ENCODE peak calls at places on chromosomes 12 and 14, in four cellular contexts. E, L, X and W are unnamed samples.

GRCh38 chr14:77524536-77524935 is 25.9 kb upstream of the ISM2 start:
- DNase-seq in L (no peak), E (no peak), X (no peak), W (no peak)

GRCh38 chr12:92933606-92934005 is 4.5 kb upstream of the EEA1 start:
- DNase-seq in L (no peak), E (no peak), X (no peak), W (no peak)

GRCh38 chr14:59377991-59378720 is 87.0 kb downstream of the GPR135 start:
- DNase-seq in L (no peak), E (peak), X (no peak), W (no peak)

GRCh38 chr12:121534495-121535148 is 46.2 kb downstream of the KDM2B start:
- DNase-seq in L (no peak), X (no peak), E (no peak), W (peak)

GRCh38 chr12:123083661-123084571 is 67.0 kb downstream of the PITPNM2 start:
- DNase-seq in X (no peak), E (no peak), L (no peak), W (no peak)

GRCh38 chr14:28709571-28710305 is 56.8 kb upstream of the FOXG1 start:
- DNase-seq in X (no peak), E (no peak), L (no peak), W (no peak)

GRCh38 chr12:108850854-108851573 is 6.4 kb downstream of the SSH1 start:
- DNase-seq in E (peak), X (no peak), L (peak), W (no peak)

GRCh38 chr14:93207468-93208308 is 632 bp downstream of the UBR7 start:
- DNase-seq in X (peak), L (peak), E (peak), W (no peak)

GRCh38 chr14:24875203-24875840 is 174.6 kb downstream of the STXBP6 start:
- DNase-seq in L (no peak), X (no peak), E (no peak), W (no peak)

GRCh38 chr12:49301759-49302158 is 6.8 kb downstream of the PRPH start:
- DNase-seq in X (no peak), E (no peak), L (no peak), W (no peak)

GRCh38 chr12:106089935-106090334 is 48.8 kb downstream of the NUAK1 start:
- DNase-seq in L (no peak), X (no peak), E (no peak), W (no peak)

GRCh38 chr14:105914738-105915385 is 388.5 kb downstream of the TMEM121 start:
- DNase-seq in E (no peak), X (no peak), L (no peak), W (no peak)

GRCh38 chr14:101926620-101927019 is 37.8 kb upstream of the DYNC1H1 start:
- DNase-seq in E (no peak), X (no peak), L (no peak), W (no peak)

GRCh38 chr14:58772061-58772604 is 134.4 kb downstream of the DACT1 start:
- DNase-seq in L (no peak), X (no peak), E (no peak), W (no peak)

GRCh38 chr12:10716704-10717315 is 6.3 kb downstream of the YBX3 start:
- DNase-seq in E (peak), L (peak), X (peak), W (no peak)

GRCh38 chr14:64201931-64202330 is 92.2 kb downstream of the ESR2 start:
- DNase-seq in X (no peak), L (no peak), E (no peak), W (no peak)

GRCh38 chr12:50110127-50110761 is 1.8 kb upstream of the COX14 start:
- DNase-seq in E (no peak), X (no peak), L (no peak), W (no peak)

GRCh38 chr14:58977366-58977765 is 211.1 kb upstream of the DAAM1 start:
- DNase-seq in X (no peak), E (peak), L (no peak), W (no peak)

GRCh38 chr14:55707365-55707804 is 127.4 kb downstream of the KTN1 start:
- DNase-seq in E (peak), X (no peak), L (peak), W (no peak)

GRCh38 chr14:54659365-54659764 is 92.4 kb downstream of the SAMD4A start:
- DNase-seq in E (no peak), X (no peak), L (no peak), W (no peak)

GRCh38 chr12:91127751-91128150 is 16.5 kb upstream of the LUM start:
- DNase-seq in L (peak), X (no peak), E (peak), W (no peak)

DNA sequence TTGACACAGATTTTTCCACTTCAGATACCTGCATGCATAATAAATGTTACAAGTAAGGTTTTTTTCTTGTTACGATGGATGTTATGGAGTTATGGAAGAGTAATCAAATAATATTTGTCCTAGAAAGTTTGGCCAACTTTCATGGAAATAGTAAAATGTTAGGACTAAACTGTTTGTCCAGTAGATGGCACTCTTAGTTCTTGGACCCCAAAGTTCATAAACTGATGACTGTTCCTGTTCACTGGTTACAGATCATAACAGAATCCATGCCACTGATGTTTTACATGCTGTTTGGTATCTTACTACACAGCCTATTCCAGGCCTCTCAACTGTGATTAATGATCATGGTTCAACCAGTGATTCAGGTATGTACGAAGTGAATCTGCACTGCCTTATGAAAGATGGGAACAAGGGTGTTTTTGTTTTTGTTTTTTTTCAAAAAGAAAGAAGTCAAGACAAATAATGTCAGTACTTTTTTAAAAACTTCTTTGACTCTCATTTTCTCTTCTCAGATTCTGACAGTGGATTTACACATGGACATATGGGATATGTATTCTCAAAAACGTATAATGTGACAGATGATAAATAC is 48.8 kb upstream of the SLCO1C1 start:
- DNase-seq in E (peak), X (no peak), L (peak), W (no peak)
- TF ChIP-seq CTCF in E (peak), X (peak), L (peak), W (no peak)

GRCh38 chr12:6057693-6058092 is 66.8 kb downstream of the VWF start:
- DNase-seq in E (no peak), L (no peak), X (peak), W (no peak)

GRCh38 chr12:6058481-6059161 is 65.8 kb downstream of the VWF start:
- DNase-seq in X (no peak), L (no peak), E (no peak), W (no peak)

GRCh38 chr12:6053541-6053940 is 70.9 kb downstream of the VWF start:
- DNase-seq in X (no peak), E (no peak), L (peak), W (no peak)

GRCh38 chr12:6059221-6059620 is 65.2 kb downstream of the VWF start:
- DNase-seq in X (no peak), L (no peak), E (no peak), W (no peak)

GRCh38 chr12:6056406-6057211 is 67.9 kb downstream of the VWF start:
- DNase-seq in E (no peak), X (peak), L (no peak), W (no peak)
- TF ChIP-seq CTCF in E (peak), X (no peak), L (peak), W (no peak)

GRCh38 chr14:95490727-95491451 is 25.6 kb downstream of the SYNE3 start:
- DNase-seq in L (no peak), E (peak), X (no peak), W (no peak)
- TF ChIP-seq CTCF in L (no peak), E (no peak), X (no peak), W (no peak)

DNA sequence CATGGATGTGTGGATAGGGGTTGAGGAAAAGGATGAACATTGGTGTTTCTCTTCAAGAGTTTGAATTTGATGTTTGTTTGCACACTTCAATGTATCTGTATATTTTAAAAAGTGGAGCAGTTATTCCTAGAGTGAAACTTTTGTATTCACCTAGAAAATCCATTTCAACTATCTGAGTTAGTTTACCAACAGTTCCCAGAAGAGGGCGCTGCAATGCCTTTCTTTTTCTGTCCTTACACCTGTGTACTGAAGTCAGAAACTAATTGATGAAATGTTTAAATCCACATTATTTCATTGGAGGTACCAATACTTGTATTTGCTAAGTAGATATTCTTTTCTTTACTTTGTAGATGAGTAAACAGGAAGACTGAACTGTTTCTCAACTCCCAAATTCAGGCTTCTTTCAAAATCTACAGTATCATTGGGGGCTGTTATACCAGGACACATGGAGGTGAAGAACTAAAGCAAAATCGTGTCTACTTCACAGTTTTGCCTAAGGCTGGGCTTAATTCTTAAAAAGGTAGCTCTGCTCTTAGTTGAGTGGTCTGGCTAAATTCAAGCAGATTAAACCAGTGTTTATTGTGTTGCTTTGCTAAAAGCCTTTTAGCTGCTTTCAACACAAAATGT is 26.6 kb upstream of the KLRB1 start:
- DNase-seq in E (peak), L (peak), X (peak), W (peak)
- TF ChIP-seq CTCF in E (peak), L (peak), X (peak), W (peak)

GRCh38 chr12:100138048-100138907 is 4.4 kb downstream of the BLTP3B start:
- DNase-seq in X (no peak), E (peak), L (no peak), W (no peak)
- TF ChIP-seq CTCF in X (no peak), E (peak), L (peak), W (peak)